ENCODE peak calls at places on chromosomes 11 and 22, in nine cellular contexts. S is mammary epithelial cell; R is tibial artery; B is Peyer's patch; C is heart left ventricle; F is HepG2; U is pancreas; Z is CD8-positive, alpha-beta T cell; L is tibial nerve. A is an unnamed sample.

GRCh38 chr11:128341767-128342318 is 245.5 kb downstream of the ETS1 start:
- DNase-seq in S (no peak), R (no peak), B (no peak), C (no peak), F (no peak), U (no peak), Z (no peak), L (no peak), A (no peak)

GRCh38 chr11:71192629-71193028 is 59.7 kb downstream of the SHANK2 start:
- DNase-seq in S (no peak), R (no peak), B (no peak), C (no peak), F (no peak), U (no peak), Z (no peak), L (no peak), A (no peak)

GRCh38 chr22:44479662-44480061 is 18.4 kb downstream of the RTL6 start:
- DNase-seq in S (no peak), R (no peak), B (no peak), C (no peak), F (no peak), U (no peak), Z (no peak), L (no peak), A (no peak)

GRCh38 chr11:104078250-104078649 is 41.8 kb downstream of the DDI1 start:
- DNase-seq in S (no peak), R (no peak), B (no peak), C (no peak), F (no peak), U (no peak), Z (no peak), L (no peak), A (no peak)

GRCh38 chr11:45407226-45407625 is 121.1 kb upstream of the SYT13 start:
- DNase-seq in S (no peak), R (no peak), B (no peak), C (no peak), F (no peak), U (no peak), Z (no peak), L (no peak), A (no peak)

GRCh38 chr22:46580940-46581579 is 39.1 kb upstream of the GRAMD4 start:
- DNase-seq in S (no peak), R (no peak), B (peak; percentile 44), C (no peak), F (no peak), U (no peak), Z (no peak), L (peak; percentile 4), A (no peak)

GRCh38 chr11:64022125-64022784 is 13.5 kb upstream of the FLRT1 start:
- DNase-seq in S (no peak), R (no peak), B (no peak), C (no peak), F (no peak), U (no peak), Z (no peak), L (no peak), A (no peak)

GRCh38 chr11:113400631-113401230 is 13.2 kb downstream of the ANKK1 start:
- DNase-seq in S (no peak), R (peak; percentile 34), B (no peak), C (no peak), F (no peak), U (no peak), Z (no peak), L (no peak), A (no peak)

GRCh38 chr11:2804189-2804588 is 81.4 kb downstream of the CDKN1C start:
- DNase-seq in S (no peak), R (no peak), B (peak; percentile 22), C (no peak), F (no peak), U (peak; percentile 0), Z (no peak), L (no peak), A (no peak)

GRCh38 chr11:93540337-93540736 is 2.9 kb downstream of the SMCO4 start:
- DNase-seq in S (no peak), R (no peak), B (no peak), C (no peak), F (no peak), U (no peak), Z (no peak), L (no peak), A (no peak)

GRCh38 chr11:93537767-93538261 is 5.4 kb downstream of the SMCO4 start:
- DNase-seq in S (peak; percentile 26), R (peak; percentile 90), B (no peak), C (peak; percentile 36), F (no peak), U (peak; percentile 16), Z (no peak), L (peak; percentile 52), A (no peak)

GRCh38 chr11:93537022-93537421 is 6.2 kb downstream of the SMCO4 start:
- DNase-seq in S (no peak), R (peak; percentile 88), B (no peak), C (peak; percentile 82), F (no peak), U (peak; percentile 40), Z (no peak), L (no peak), A (no peak)

GRCh38 chr11:93532285-93532789 is 10.9 kb downstream of the SMCO4 start:
- DNase-seq in S (no peak), R (no peak), B (no peak), C (no peak), F (no peak), U (no peak), Z (no peak), L (no peak), A (no peak)

DNA sequence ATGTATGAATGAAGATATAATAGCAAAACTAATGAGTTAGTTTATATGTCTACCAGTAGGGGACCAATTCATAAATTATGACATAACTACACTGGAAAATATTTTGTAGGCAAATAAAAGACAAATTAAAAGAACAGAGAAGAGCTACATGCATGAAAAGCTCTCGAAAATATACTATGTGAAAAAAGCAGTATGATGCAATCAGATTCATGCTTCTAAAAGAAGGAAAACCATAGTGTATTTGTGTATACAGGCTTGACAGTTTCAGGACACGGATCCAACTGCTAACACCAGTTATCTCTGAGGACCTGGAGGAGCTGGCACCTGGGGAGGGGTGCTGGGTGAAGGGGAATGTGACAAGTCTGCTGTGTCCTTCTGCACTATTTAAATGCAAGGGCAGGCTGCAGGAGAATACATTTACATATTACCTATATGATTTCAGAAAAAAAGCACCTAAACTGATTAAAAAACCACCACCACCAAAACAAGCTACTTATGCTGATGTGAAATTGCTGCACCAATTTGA is 6.8 kb downstream of the SMCO4 start:
- DNase-seq in S (no peak), R (no peak), B (no peak), C (no peak), F (no peak), U (no peak), Z (no peak), L (no peak), A (no peak)
- H3K27ac ChIP-seq in S (no peak overlapping the region), R (peak overlapping the region; percentile 79), B (no peak overlapping the region), C (no peak overlapping the region), F (no peak overlapping the region), U (no peak overlapping the region), Z (no peak overlapping the region), L (no peak overlapping the region), A (no peak overlapping the region)

DNA sequence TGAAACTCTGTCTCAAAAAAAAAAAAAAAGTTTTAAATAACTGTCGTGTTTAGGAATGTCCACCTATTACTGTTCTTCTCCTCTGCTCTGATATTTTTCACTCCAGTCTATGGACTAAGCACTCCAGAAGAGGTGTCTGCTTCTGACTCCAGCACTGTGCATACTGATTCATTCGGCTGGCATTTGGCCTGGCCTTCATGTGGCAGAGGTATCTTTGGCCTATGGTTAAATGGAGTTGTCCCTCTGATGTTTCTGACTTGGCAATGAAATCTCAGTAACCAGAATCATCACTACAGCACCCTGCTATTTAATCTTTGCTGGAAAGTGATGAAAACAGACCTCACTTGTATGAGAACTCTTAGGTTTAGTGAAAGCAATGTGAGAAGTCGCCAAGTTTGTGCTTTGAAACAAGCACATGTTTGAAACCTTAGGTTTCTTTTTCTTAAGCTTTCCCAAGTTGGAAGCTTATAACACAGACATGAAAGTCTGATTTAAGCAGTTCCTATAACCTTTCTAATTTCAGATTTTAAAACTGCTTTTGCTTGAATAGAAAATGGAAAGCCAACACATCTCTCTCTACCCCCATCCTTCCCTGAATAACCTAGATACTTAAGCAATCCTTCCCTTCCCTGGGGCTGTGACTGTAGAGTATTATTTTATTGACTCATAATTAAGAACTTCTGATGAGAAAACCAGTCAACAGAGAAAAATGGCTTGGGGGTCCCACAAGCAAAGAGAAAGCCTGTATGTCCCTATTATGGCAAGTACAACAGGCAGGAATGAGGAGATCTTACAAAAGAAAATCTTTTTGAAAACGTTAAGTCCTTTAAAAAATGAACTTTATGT is 155.0 kb downstream of the MAML2 start:
- DNase-seq in S (peak; percentile 82), R (no peak), B (no peak), C (peak; percentile 39), F (peak; percentile 47), U (no peak), Z (no peak), L (no peak), A (no peak)
- H3K4me3 ChIP-seq in S (no peak overlapping the region), R (no peak overlapping the region), B (no peak overlapping the region), C (no peak overlapping the region), F (no peak overlapping the region), U (no peak overlapping the region), Z (no peak overlapping the region), L (no peak overlapping the region), A (no peak overlapping the region)

GRCh38 chr22:50308986-50309600 is 1.6 kb upstream of the PLXNB2 start:
- DNase-seq in S (no peak), R (peak; percentile 69), B (no peak), C (no peak), F (no peak), U (no peak), Z (no peak), L (no peak), A (no peak)

GRCh38 chr22:50307891-50308596 is 598 bp upstream of the PLXNB2 start:
- DNase-seq in S (no peak), R (peak; percentile 77), B (no peak), C (no peak), F (no peak), U (peak; percentile 49), Z (no peak), L (no peak), A (no peak)

GRCh38 chr22:50309601-50309991 is 2.1 kb upstream of the PLXNB2 start:
- DNase-seq in S (no peak), R (no peak), B (no peak), C (no peak), F (no peak), U (no peak), Z (no peak), L (no peak), A (no peak)

GRCh38 chr22:50306753-50307749 is at the start of gene PLXNB2:
- DNase-seq in S (peak; percentile 65), R (peak; percentile 91), B (peak; percentile 87), C (peak; percentile 87), F (peak; percentile 68), U (peak; percentile 87), Z (no peak), L (peak; percentile 60), A (no peak)

DNA sequence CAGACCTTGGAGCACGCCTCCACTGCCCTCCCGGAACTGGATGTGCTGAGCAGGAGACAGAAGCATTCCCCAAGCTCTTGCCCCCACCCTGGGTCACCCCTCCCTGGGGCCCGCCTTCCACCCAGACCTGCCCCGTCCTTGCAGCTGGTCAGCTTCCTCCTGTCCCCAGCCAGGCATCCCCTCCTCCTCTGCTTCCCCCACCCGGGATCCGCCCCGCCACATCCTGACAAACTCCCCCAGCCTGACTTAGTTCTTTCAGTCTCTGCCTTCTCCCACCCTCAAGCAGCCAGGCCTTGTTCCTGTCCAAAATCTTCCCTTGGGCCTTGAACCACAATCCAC is 1.1 kb upstream of the PLXNB2 start:
- DNase-seq in S (no peak), R (peak; percentile 93), B (peak; percentile 80), C (peak; percentile 93), F (peak; percentile 59), U (no peak), Z (no peak), L (peak; percentile 39), A (no peak)
- H3K27ac ChIP-seq in S (no peak overlapping the region), R (peak overlapping the region; percentile 92), B (peak overlapping the region; percentile 97), C (peak overlapping the region; percentile 87), F (peak overlapping the region; percentile 58), U (peak overlapping the region; percentile 26), Z (no peak overlapping the region), L (peak overlapping the region; percentile 79), A (no peak overlapping the region)

GRCh38 chr11:12678092-12678491 is 3.9 kb downstream of the TEAD1 start:
- DNase-seq in S (no peak), R (no peak), B (no peak), C (no peak), F (no peak), U (no peak), Z (no peak), L (no peak), A (no peak)
- H3K4me3 ChIP-seq in S (peak overlapping the region; percentile 85), R (no peak overlapping the region), B (no peak overlapping the region), C (peak overlapping the region; percentile 89), F (peak overlapping the region; percentile 9), U (no peak overlapping the region), Z (no peak overlapping the region), L (peak overlapping the region; percentile 98), A (no peak overlapping the region)

A was measured in effector memory CD4-positive, alpha-beta T cell.